ENCODE peak calls at places on chromosomes 7 and 10, in four cellular contexts. E is esophagus squamous epithelium, I is colonic mucosa, Q is DND-41. S is an unnamed sample.
A peak's percentile ranks its signal among the peaks of the same experiment; 100 is the strongest.

GRCh38 chr7:107501593-107501992 is 31.7 kb downstream of the GPR22 start:
- DNase-seq in Q (peak; percentile 22), E (no peak), I (peak; percentile 32), S (no peak)

GRCh38 chr10:93859049-93859655 is 34.6 kb upstream of the SLC35G1 start:
- DNase-seq in I (no peak), Q (no peak), E (no peak), S (no peak)

GRCh38 chr10:70726909-70727495 is 54.7 kb downstream of the ADAMTS14 start:
- DNase-seq in Q (no peak), E (no peak), I (no peak), S (no peak)

GRCh38 chr10:107013258-107014001 is 151.1 kb downstream of the SORCS1 start:
- DNase-seq in I (no peak), E (no peak), Q (no peak), S (no peak)

GRCh38 chr10:103845983-103846382 is 9.4 kb downstream of the SH3PXD2A start:
- DNase-seq in E (no peak), I (peak; percentile 73), Q (no peak), S (no peak)

GRCh38 chr7:27462575-27463270 is 200.0 kb downstream of the HIBADH start:
- DNase-seq in E (no peak), Q (no peak), I (no peak), S (no peak)

GRCh38 chr7:50363327-50364060 is 59.0 kb downstream of the IKZF1 start:
- DNase-seq in E (no peak), Q (no peak), I (no peak), S (no peak)

GRCh38 chr7:151086802-151087246 is 549 bp downstream of the AGAP3 start:
- DNase-seq in E (no peak), I (peak; percentile 47), Q (no peak), S (no peak)

GRCh38 chr10:100879741-100880360 is 32.9 kb upstream of the SLF2 start:
- DNase-seq in I (no peak), E (no peak), Q (no peak), S (no peak)

GRCh38 chr7:155339474-155339873 is 41.8 kb downstream of the INSIG1 start:
- DNase-seq in Q (no peak), E (no peak), I (no peak), S (no peak)

GRCh38 chr7:55240418-55241142 is 124.6 kb upstream of the LANCL2 start:
- DNase-seq in I (peak; percentile 6), E (no peak), Q (no peak), S (no peak)

GRCh38 chr10:77844713-77845454 is 81.7 kb downstream of the DLG5 start:
- DNase-seq in I (peak; percentile 72), E (no peak), Q (no peak), S (no peak)

GRCh38 chr7:30091431-30092386 is 43.1 kb upstream of the MTURN start:
- DNase-seq in Q (no peak), I (no peak), E (no peak), S (no peak)

GRCh38 chr7:1814089-1814811 is 144.2 kb downstream of the ELFN1 start:
- DNase-seq in Q (no peak), I (no peak), E (no peak), S (no peak)

GRCh38 chr7:151402029-151402835 is 7.6 kb downstream of the WDR86 start:
- DNase-seq in E (no peak), I (no peak), Q (no peak), S (no peak)

GRCh38 chr10:69874464-69874863 is 72.8 kb downstream of the COL13A1 start:
- DNase-seq in I (no peak), Q (no peak), E (no peak), S (no peak)

GRCh38 chr10:120979435-120980315 is 128.5 kb downstream of the WDR11 start:
- DNase-seq in Q (no peak), E (no peak), I (peak; percentile 82), S (peak; percentile 84)

GRCh38 chr7:116101709-116102108 is 71.1 kb upstream of the TFEC start:
- DNase-seq in Q (no peak), E (no peak), I (no peak), S (no peak)

GRCh38 chr10:16459428-16459939 is 22.7 kb downstream of the PTER start:
- DNase-seq in E (no peak), I (no peak), Q (no peak), S (no peak)

GRCh38 chr7:79653136-79653631 is 199.7 kb upstream of the MAGI2 start:
- DNase-seq in Q (no peak), I (no peak), E (no peak), S (no peak)

GRCh38 chr7:40720401-40720800 is 585.6 kb downstream of the SUGCT start:
- DNase-seq in E (no peak), Q (no peak), I (no peak), S (no peak)

GRCh38 chr10:23994459-23995046 is 214.4 kb upstream of the KIAA1217 start:
- DNase-seq in I (peak; percentile 67), Q (peak; percentile 53), E (no peak), S (peak; percentile 49)

GRCh38 chr7:74027683-74028320 is at the start of gene ELN:
- DNase-seq in E (no peak), I (peak; percentile 66), Q (no peak), S (peak; percentile 70)

GRCh38 chr10:12165036-12165435 is 30.7 kb downstream of the NUDT5 start:
- DNase-seq in E (no peak), Q (no peak), I (no peak), S (no peak)

GRCh38 chr10:86312701-86313270 is 53.8 kb downstream of the GRID1 start:
- DNase-seq in Q (no peak), I (no peak), E (no peak), S (no peak)

GRCh38 chr7:16604054-16604453 is 41.5 kb downstream of the ANKMY2 start:
- DNase-seq in Q (no peak), E (no peak), I (no peak), S (no peak)

GRCh38 chr7:70384891-70385290 is 747.1 kb upstream of the GALNT17 start:
- DNase-seq in E (no peak), Q (no peak), I (no peak), S (no peak)

GRCh38 chr7:92731327-92732063 is 104.9 kb downstream of the CDK6 start:
- DNase-seq in E (no peak), I (no peak), Q (no peak), S (no peak)

GRCh38 chr10:128623776-128624175 is 497.6 kb upstream of the MKI67 start:
- DNase-seq in E (no peak), Q (no peak), I (no peak), S (no peak)

GRCh38 chr10:95388072-95388471 is 97.3 kb upstream of the PDLIM1 start:
- DNase-seq in Q (no peak), E (no peak), I (no peak), S (no peak)

GRCh38 chr10:95382174-95382573 is 91.4 kb upstream of the PDLIM1 start:
- DNase-seq in I (no peak), E (no peak), Q (no peak), S (no peak)

GRCh38 chr10:95382596-95382995 is 91.8 kb upstream of the PDLIM1 start:
- DNase-seq in E (no peak), I (no peak), Q (no peak), S (no peak)

GRCh38 chr10:95387383-95387782 is 96.6 kb upstream of the PDLIM1 start:
- DNase-seq in E (no peak), I (no peak), Q (no peak), S (no peak)

DNA sequence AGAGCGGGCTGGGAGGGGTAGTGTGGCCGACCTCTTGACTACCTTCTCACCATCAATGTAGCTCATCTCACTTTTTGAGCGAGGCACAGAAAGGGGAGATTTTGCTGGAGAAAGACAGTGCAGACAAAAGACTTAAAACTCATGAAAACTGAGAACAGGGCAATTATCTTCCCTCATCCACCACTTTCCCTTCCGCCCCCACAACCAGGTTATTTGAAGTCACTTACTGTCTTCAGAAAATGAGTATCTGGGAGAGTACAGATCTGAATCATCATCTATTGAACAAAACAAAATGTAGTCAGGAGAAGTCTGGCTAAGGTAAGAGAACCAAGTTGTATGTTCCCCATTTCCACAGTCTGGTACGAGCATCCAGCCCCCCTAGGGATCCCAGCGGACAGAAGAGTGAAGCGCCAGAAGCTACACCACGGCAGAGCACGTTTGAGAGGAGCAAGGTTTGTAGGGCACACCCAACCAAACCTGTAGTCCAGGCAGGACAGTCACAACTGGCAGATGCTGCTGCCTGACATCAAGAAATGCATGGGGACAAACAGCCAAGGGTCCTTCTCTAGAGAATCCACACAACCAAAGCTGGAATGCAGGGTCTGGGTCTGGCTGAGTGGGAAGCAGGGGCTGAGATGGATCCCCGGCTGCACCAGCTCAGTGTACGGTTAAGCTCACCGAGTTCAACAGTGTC is 93.4 kb upstream of the PDLIM1 start:
- DNase-seq in I (no peak), E (no peak), Q (no peak), S (no peak)
- TF ChIP-seq CTCF in I (no peak), E (no peak), Q (no peak), S (no peak)

GRCh38 chr7:139655305-139655704 is 122.5 kb downstream of the HIPK2 start:
- DNase-seq in E (no peak), I (no peak), Q (no peak), S (no peak)

GRCh38 chr7:139659922-139660316 is 117.9 kb downstream of the HIPK2 start:
- DNase-seq in I (no peak), E (no peak), Q (no peak), S (no peak)

GRCh38 chr7:139656387-139656786 is 121.4 kb downstream of the HIPK2 start:
- DNase-seq in I (no peak), E (no peak), Q (no peak), S (no peak)

GRCh38 chr7:139658919-139659675 is 118.7 kb downstream of the HIPK2 start:
- DNase-seq in I (no peak), Q (no peak), E (no peak), S (no peak)

GRCh38 chr7:139657749-139658148 is 120.0 kb downstream of the HIPK2 start:
- DNase-seq in Q (no peak), I (no peak), E (no peak), S (no peak)
- H3K4me1 ChIP-seq in Q (no peaks in the 10 kb centered on the region), I (peaks cover 3% of the 10 kb centered on the region), E (peaks cover 23% of the 10 kb centered on the region), S (peaks cover 53% of the 10 kb centered on the region)

GRCh38 chr10:126221874-126222273 is 166.4 kb downstream of the ADAM12 start:
- DNase-seq in Q (no peak), I (no peak), E (no peak), S (no peak)

GRCh38 chr10:126222736-126223511 is 165.4 kb downstream of the ADAM12 start:
- DNase-seq in I (no peak), E (no peak), Q (no peak), S (no peak)

GRCh38 chr10:126224967-126225671 is 163.2 kb downstream of the ADAM12 start:
- DNase-seq in Q (no peak), E (no peak), I (no peak), S (no peak)

GRCh38 chr10:126225672-126226007 is 162.6 kb downstream of the ADAM12 start:
- DNase-seq in I (no peak), E (no peak), Q (no peak), S (no peak)

DNA sequence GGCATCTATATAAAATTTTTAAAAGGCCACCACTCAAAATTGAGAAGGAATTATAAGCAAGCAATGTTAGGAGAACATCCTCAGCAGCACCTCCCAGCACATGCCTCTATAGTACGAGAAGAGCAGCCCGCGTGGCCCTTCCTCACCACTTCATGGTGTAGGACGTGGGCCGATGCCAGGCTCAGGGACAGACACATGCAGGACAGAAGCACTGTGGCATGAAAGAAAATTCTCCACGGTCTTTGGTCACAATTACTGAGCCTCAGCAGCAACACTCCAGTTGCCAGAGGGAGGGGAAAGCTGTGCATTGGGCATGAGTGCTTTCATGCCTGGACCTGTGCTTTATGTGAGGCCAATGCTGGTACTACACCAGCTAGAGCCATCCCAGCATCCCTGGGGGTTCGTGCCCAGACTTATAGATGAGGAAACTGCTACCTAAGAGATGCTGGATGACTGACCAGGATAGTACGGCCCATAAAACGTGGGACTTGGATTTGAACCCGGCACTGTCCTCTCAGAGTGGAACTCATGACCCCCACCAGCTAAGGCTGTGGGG is 164.7 kb downstream of the ADAM12 start:
- DNase-seq in I (no peak), Q (no peak), E (no peak), S (no peak)
- H3K27ac ChIP-seq in I (no peak overlapping the region), Q (no peak overlapping the region), E (no peak overlapping the region), S (no peak overlapping the region)

GRCh38 chr10:90857635-90858488 is at the start of gene HTR7:
- DNase-seq in Q (peak; percentile 36), I (peak; percentile 52), E (no peak), S (peak; percentile 36)
- TF ChIP-seq CTCF in Q (peak; percentile 14), I (peak; percentile 28), E (peak; percentile 58), S (no peak)

S was measured in lung.